ENCODE peak calls at places on chromosome 12, in four cellular contexts. M is NB4; G is LoVo; Z is activated CD8-positive, alpha-beta memory T cell treated with anti-CD3 and anti-CD28 coated beads for 48 hours. T is an unnamed sample.
A peak's percentile ranks its signal among the peaks of the same experiment; 100 is the strongest.

GRCh38 chr12:93624595-93625294 is 52.3 kb downstream of the SOCS2 start:
- DNase-seq in M (no peak), G (peak; percentile 94), Z (no peak), T (no peak)

GRCh38 chr12:102031852-102032251 is 29.9 kb downstream of the WASHC3 start:
- DNase-seq in M (no peak), Z (no peak), G (no peak), T (no peak)

GRCh38 chr12:114691810-114692557 is 8.0 kb upstream of the TBX3 start:
- DNase-seq in G (no peak), M (no peak), Z (no peak), T (no peak)

GRCh38 chr12:104137175-104137901 is 672 bp downstream of the NFYB start:
- DNase-seq in M (peak; percentile 84), Z (peak; percentile 29), G (peak; percentile 56), T (peak; percentile 78)

GRCh38 chr12:80551897-80552296 is 107.9 kb downstream of the PTPRQ start:
- DNase-seq in Z (no peak), M (no peak), G (peak; percentile 46), T (no peak)

GRCh38 chr12:124568431-124569374 is 1.3 kb upstream of the NCOR2 start:
- DNase-seq in Z (peak; percentile 25), G (no peak), M (peak; percentile 98), T (peak; percentile 96)

GRCh38 chr12:45674583-45674982 is 54.9 kb upstream of the ARID2 start:
- DNase-seq in Z (no peak), G (peak; percentile 61), M (no peak), T (no peak)

GRCh38 chr12:26017484-26018211 is 59.2 kb downstream of the RASSF8 start:
- DNase-seq in Z (no peak), M (peak; percentile 75), G (peak; percentile 40), T (peak; percentile 72)

GRCh38 chr12:30847259-30847658 is 79.3 kb upstream of the TSPAN11 start:
- DNase-seq in M (peak; percentile 80), Z (no peak), G (peak; percentile 82), T (peak; percentile 91)

GRCh38 chr12:1293901-1294300 is 300.5 kb downstream of the FBXL14 start:
- DNase-seq in Z (no peak), G (no peak), M (peak; percentile 67), T (no peak)

GRCh38 chr12:105861232-105861631 is 277.5 kb downstream of the NUAK1 start:
- DNase-seq in Z (no peak), M (no peak), G (no peak), T (no peak)

GRCh38 chr12:64088431-64089349 is 133.4 kb downstream of the KICS2 start:
- DNase-seq in M (peak; percentile 78), G (peak; percentile 97), Z (no peak), T (no peak)

GRCh38 chr12:16347391-16348298 is at the start of gene MGST1:
- DNase-seq in G (peak; percentile 87), Z (no peak), M (peak; percentile 89), T (no peak)

GRCh38 chr12:84793558-84794367 is 118.8 kb downstream of the SLC6A15 start:
- DNase-seq in G (no peak), M (no peak), Z (no peak), T (no peak)

GRCh38 chr12:94427520-94428381 is 31.9 kb downstream of the CEP83 start:
- DNase-seq in M (no peak), G (peak; percentile 49), Z (no peak), T (no peak)

GRCh38 chr12:76633415-76633814 is 73.8 kb upstream of the OSBPL8 start:
- DNase-seq in Z (no peak), G (peak; percentile 16), M (no peak), T (no peak)

GRCh38 chr12:68980476-68981212 is 47.7 kb upstream of the CPM start:
- DNase-seq in Z (no peak), G (no peak), M (no peak), T (no peak)

GRCh38 chr12:113161415-113162016 is 12.0 kb downstream of the CFAP73 start:
- DNase-seq in M (peak; percentile 78), Z (no peak), G (no peak), T (peak; percentile 99)

GRCh38 chr12:99680276-99680675 is 32.7 kb downstream of the GARIN6 start:
- DNase-seq in Z (no peak), G (no peak), M (peak; percentile 59), T (peak; percentile 82)

GRCh38 chr12:69097619-69098368 is 141.6 kb upstream of the CPSF6 start:
- DNase-seq in M (no peak), Z (no peak), G (no peak), T (no peak)

GRCh38 chr12:132620113-132620892 is 1.7 kb downstream of the P2RX2 start:
- DNase-seq in M (no peak), G (no peak), Z (no peak), T (no peak)

GRCh38 chr12:104172564-104172935 is 34.5 kb upstream of the NFYB start:
- DNase-seq in M (no peak), Z (no peak), G (no peak), T (no peak)

GRCh38 chr12:68890701-68891113 is 42.3 kb downstream of the CPM start:
- DNase-seq in M (no peak), Z (no peak), G (no peak), T (no peak)

GRCh38 chr12:31729728-31730127 is 907 bp upstream of the AMN1 start:
- DNase-seq in Z (no peak), M (peak; percentile 44), G (no peak), T (no peak)

GRCh38 chr12:111276189-111276588 is 92.7 kb downstream of the PHETA1 start:
- DNase-seq in G (no peak), Z (no peak), M (no peak), T (no peak)

T was measured in Karpas-422.